ENCODE peak calls at places on chromosomes 7 and 10, in nine cellular contexts. Q is mesothelial cell of epicardium, U is memory B cell, X is chondrocyte, L is MV-4-11, O is caudate nucleus, N is GM23248, H is hepatic stellate cell, T is GM12892. M is an unnamed sample.

GRCh38 chr10:63744060-63744941 is 223.1 kb downstream of the REEP3 start:
- DNase-seq in N (peak; percentile 73), H (no peak), O (no peak), T (no peak), X (no peak), L (peak; percentile 21), Q (no peak), U (no peak), M (peak; percentile 47)

GRCh38 chr7:137074386-137075030 is 206.1 kb downstream of the CHRM2 start:
- DNase-seq in T (no peak), O (no peak), U (no peak), X (no peak), H (no peak), N (peak; percentile 77), L (no peak), Q (no peak), M (no peak)

GRCh38 chr7:99221866-99222265 is 14.0 kb upstream of the KPNA7 start:
- DNase-seq in T (no peak), O (no peak), N (no peak), X (peak; percentile 52), L (no peak), H (no peak), U (no peak), Q (no peak), M (no peak)

GRCh38 chr7:102395620-102395957 is 574 bp upstream of the PRKRIP1 start:
- DNase-seq in N (peak; percentile 63), O (no peak), Q (no peak), X (no peak), U (no peak), T (no peak), H (no peak), L (no peak), M (no peak)

GRCh38 chr7:99531354-99531765 is 20.6 kb downstream of the FAM200A start:
- DNase-seq in Q (no peak), X (peak; percentile 38), L (no peak), O (no peak), T (no peak), H (no peak), U (no peak), N (peak; percentile 21), M (no peak)

GRCh38 chr10:26721561-26721960 is 24.1 kb downstream of the PDSS1 start:
- DNase-seq in T (no peak), N (no peak), H (no peak), U (no peak), L (no peak), X (no peak), Q (no peak), O (no peak), M (no peak)

GRCh38 chr7:98341106-98341505 is 59.6 kb downstream of the BRI3 start:
- DNase-seq in N (peak; percentile 79), Q (no peak), L (no peak), X (no peak), H (no peak), T (no peak), U (no peak), O (no peak), M (no peak)

GRCh38 chr7:25849361-25850184 is 302.4 kb upstream of the NFE2L3 start:
- DNase-seq in Q (no peak), U (no peak), H (peak; percentile 74), X (no peak), O (no peak), L (peak; percentile 35), T (no peak), N (peak; percentile 93), M (no peak)

GRCh38 chr7:70707823-70708243 is 424.1 kb upstream of the GALNT17 start:
- DNase-seq in H (no peak), Q (no peak), U (no peak), X (no peak), L (no peak), O (no peak), T (no peak), N (no peak), M (no peak)